ENCODE peak calls at places on chromosome 1, in five cellular contexts. Y, V, C, G and D are unnamed samples.

GRCh38 chr1:12549106-12549459 is 68.9 kb downstream of the DHRS3 start:
- DNase-seq in Y (no peak), C (no peak), G (no peak), V (peak), D (no peak)

GRCh38 chr1:6962956-6963915 is 178.0 kb downstream of the CAMTA1 start:
- DNase-seq in Y (no peak), C (peak), V (peak), G (peak), D (peak)

GRCh38 chr1:89705901-89706699 is 73.2 kb downstream of the LRRC8C start:
- DNase-seq in Y (no peak), C (no peak), V (no peak), G (no peak), D (no peak)

GRCh38 chr1:2526824-2527552 is 592 bp upstream of the PANK4 start:
- DNase-seq in G (no peak), C (no peak), Y (peak), V (no peak), D (peak)

GRCh38 chr1:37098196-37098595 is 63.9 kb upstream of the GRIK3 start:
- DNase-seq in C (no peak), V (no peak), G (no peak), Y (no peak), D (no peak)

GRCh38 chr1:67390041-67390887 is 39.9 kb downstream of the SERBP1 start:
- DNase-seq in V (no peak), C (no peak), Y (peak), G (no peak), D (no peak)

GRCh38 chr1:16175610-16176553 is 20.0 kb upstream of the EPHA2 start:
- DNase-seq in G (no peak), V (peak), Y (peak), C (no peak), D (no peak)

GRCh38 chr1:184648160-184648855 is 106.3 kb downstream of the EDEM3 start:
- DNase-seq in G (no peak), V (no peak), C (no peak), Y (no peak), D (no peak)

GRCh38 chr1:25559031-25559430 is 15.6 kb downstream of the LDLRAP1 start:
- DNase-seq in G (no peak), Y (no peak), C (no peak), V (no peak), D (no peak)